ENCODE peak calls at places on chromosome 16, in six cellular contexts. W is H1, G is A549, M is WTC11, I is GM12878, F is NB4. J is an unnamed sample.

GRCh38 chr16:4388275-4389021 is 16.8 kb downstream of the VASN start:
- DNase-seq in W (no peak), G (no peak), M (no peak), I (no peak), F (no peak), J (no peak)

GRCh38 chr16:9049241-9049640 is 42.2 kb upstream of the HAPSTR1 start:
- DNase-seq in W (no peak), G (no peak), M (no peak), I (no peak), F (no peak), J (no peak)

GRCh38 chr16:86651823-86652222 is 73.5 kb downstream of the FOXL1 start:
- DNase-seq in W (no peak), G (no peak), M (no peak), I (no peak), F (no peak), J (no peak)

GRCh38 chr16:65769055-65769465 is 597.4 kb upstream of the CDH5 start:
- DNase-seq in W (no peak), G (no peak), M (no peak), I (no peak), F (peak), J (peak)

GRCh38 chr16:8519179-8519578 is 71.1 kb downstream of the TMEM114 start:
- DNase-seq in W (no peak), G (no peak), M (no peak), I (no peak), F (no peak), J (no peak)

GRCh38 chr16:2007081-2007836 is 2.4 kb downstream of the ZNF598 start:
- DNase-seq in W (no peak), G (no peak), M (no peak), I (no peak), F (no peak), J (no peak)

GRCh38 chr16:19607610-19608280 is 52.2 kb downstream of the VPS35L start:
- DNase-seq in W (no peak), G (no peak), M (no peak), I (no peak), F (no peak), J (peak)

GRCh38 chr16:81638286-81638945 is 140.7 kb upstream of the PLCG2 start:
- DNase-seq in W (no peak), G (no peak), M (no peak), I (no peak), F (no peak), J (no peak)

GRCh38 chr16:69691980-69692911 is 34.1 kb downstream of the NQO1 start:
- DNase-seq in W (no peak), G (no peak), M (no peak), I (peak), F (no peak), J (no peak)

GRCh38 chr16:11792404-11793260 is 4.4 kb downstream of the ZC3H7A start:
- DNase-seq in W (no peak), G (no peak), M (no peak), I (no peak), F (no peak), J (no peak)

GRCh38 chr16:89922884-89923639 is at the start of gene TUBB3:
- DNase-seq in W (no peak), G (peak), M (peak), I (no peak), F (peak), J (peak)

GRCh38 chr16:74460542-74460941 is 39.3 kb upstream of the CLEC18B start:
- DNase-seq in W (no peak), G (no peak), M (no peak), I (no peak), F (no peak), J (no peak)

GRCh38 chr16:69443809-69444611 is 19.6 kb downstream of the CYB5B start:
- DNase-seq in W (no peak), G (no peak), M (no peak), I (no peak), F (no peak), J (peak)

GRCh38 chr16:24991349-24991748 is 23.8 kb downstream of the ARHGAP17 start:
- DNase-seq in W (no peak), G (no peak), M (no peak), I (no peak), F (no peak), J (peak)

GRCh38 chr16:69775535-69775934 is 13.4 kb downstream of the WWP2 start:
- DNase-seq in W (no peak), G (no peak), M (no peak), I (no peak), F (no peak), J (no peak)

GRCh38 chr16:22001591-22001990 is 675 bp upstream of the PDZD9 start:
- DNase-seq in W (no peak), G (no peak), M (no peak), I (no peak), F (no peak), J (no peak)

GRCh38 chr16:69595127-69596036 is 29.6 kb downstream of the NFAT5 start:
- DNase-seq in W (no peak), G (peak), M (no peak), I (no peak), F (no peak), J (peak)

GRCh38 chr16:57530531-57531252 is 5.7 kb downstream of the CCDC102A start:
- DNase-seq in W (no peak), G (no peak), M (peak), I (no peak), F (no peak), J (no peak)

GRCh38 chr16:49382916-49383315 is 9.3 kb downstream of the C16orf78 start:
- DNase-seq in W (no peak), G (no peak), M (peak), I (no peak), F (peak), J (no peak)

DNA sequence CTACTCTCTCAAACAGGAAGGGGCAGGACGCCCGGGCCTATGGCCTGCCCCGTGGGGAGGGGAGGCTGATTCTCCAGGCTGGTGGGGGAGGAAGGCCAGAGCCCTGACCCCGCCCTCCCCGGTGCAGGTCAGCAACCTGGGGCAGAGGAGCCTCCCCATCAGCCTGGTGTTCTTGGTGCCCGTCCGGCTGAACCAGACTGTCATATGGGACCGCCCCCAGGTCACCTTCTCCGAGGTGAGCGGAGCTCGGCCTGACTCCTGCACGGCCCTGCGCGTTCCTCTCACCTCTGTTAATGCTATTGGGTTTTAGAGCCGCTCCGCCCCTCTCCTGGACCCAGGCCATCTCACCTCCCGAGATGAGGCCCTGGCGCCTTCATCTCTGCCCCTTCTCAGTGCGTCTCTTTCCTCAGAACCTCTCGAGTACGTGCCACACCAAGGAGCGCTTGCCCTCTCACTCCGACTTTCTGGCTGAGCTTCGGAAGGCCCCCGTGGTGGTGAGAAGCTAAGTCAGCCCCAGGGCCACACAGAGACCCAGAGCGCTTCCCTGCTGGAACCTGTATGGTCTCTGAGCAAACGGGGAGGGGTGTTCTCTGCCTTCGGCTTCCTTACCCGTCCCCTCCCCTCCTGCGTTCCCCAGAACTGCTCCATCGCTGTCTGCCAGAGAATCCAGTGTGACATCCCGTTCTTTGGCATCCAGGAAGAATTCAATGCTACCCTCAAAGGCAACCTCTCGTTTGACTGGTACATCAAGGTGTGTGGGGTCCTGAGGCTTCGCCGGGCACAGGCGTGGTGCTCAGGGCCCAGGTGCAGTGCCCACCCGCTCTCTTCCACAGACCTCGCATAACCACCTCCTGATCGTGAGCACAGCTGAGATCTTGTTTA is 25.1 kb upstream of the ITGAX start:
- DNase-seq in W (no peak), G (no peak), M (peak), I (no peak), F (no peak), J (no peak)
- TF ChIP-seq MAX in W (no peak), G (no peak), M (no peak), I (no peak), F (no peak), J (no peak)

GRCh38 chr16:84423416-84423837 is 55.1 kb downstream of the ATP2C2 start:
- DNase-seq in W (no peak), G (peak), M (no peak), I (peak), F (peak), J (peak)
- TF ChIP-seq MAX in W (no peak), G (no peak), M (no peak), I (no peak), F (peak), J (no peak)

DNA sequence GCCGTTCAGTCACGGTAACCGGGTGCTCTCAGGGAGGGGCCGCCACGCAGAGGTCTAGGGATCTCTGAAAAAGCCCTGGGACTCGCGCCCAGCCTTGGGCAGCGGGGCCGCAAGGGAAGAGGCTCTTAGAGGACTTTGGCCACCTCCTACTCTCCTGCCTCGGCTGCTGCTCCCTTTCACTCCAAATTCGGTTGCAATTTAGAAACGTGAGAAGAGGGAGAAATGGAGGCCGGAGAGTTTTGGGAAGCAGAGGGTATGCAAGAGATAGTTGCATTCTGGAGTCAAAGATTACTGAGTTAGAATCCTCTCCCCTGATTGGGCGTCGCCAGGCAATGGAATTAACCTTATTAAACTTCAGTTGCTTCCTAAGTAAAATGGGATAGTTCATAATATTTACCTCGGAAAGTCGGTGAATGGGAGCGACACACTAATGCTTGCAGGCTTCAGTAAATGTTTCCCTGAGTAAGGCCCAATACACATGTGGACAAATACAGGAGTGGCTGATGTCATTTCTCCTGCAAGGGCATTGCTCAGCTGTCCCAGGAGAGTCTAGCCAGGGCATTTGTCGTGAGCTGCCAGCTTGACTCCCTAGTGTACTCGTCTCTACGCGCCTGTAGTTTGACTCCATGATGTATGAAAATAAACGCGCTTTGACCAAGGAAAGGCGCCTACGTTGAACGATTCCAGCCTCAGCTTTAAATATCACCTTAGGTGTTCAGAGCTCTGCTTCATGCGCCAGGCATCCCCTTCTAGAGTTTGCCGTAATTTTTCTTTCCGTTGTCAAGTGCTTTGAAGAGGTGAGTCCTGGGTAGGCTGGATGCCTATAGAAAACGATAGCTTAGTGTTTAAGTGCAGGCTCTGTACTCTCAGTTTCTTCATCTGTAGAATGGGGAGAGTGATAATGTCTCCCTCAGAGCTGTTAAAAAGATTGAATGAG is 667 bp downstream of the OGFOD1 start:
- DNase-seq in W (no peak), G (peak), M (no peak), I (no peak), F (peak), J (peak)
- TF ChIP-seq MAX in W (no peak), G (no peak), M (no peak), I (no peak), F (no peak), J (no peak)

GRCh38 chr16:50884066-50884860 is 142.4 kb downstream of the CYLD start:
- DNase-seq in W (no peak), G (no peak), M (peak), I (no peak), F (peak), J (no peak)
- TF ChIP-seq MAX in W (no peak), G (no peak), M (no peak), I (no peak), F (no peak), J (no peak)

GRCh38 chr16:87764600-87765472 is 950 bp downstream of the KLHDC4 start:
- DNase-seq in W (no peak), G (peak), M (no peak), I (no peak), F (no peak), J (no peak)

GRCh38 chr16:87765473-87765775 is 362 bp downstream of the KLHDC4 start:
- DNase-seq in W (no peak), G (no peak), M (no peak), I (no peak), F (peak), J (peak)

GRCh38 chr16:87762620-87763019 is 3.2 kb downstream of the KLHDC4 start:
- DNase-seq in W (no peak), G (no peak), M (no peak), I (no peak), F (no peak), J (no peak)

GRCh38 chr16:87761020-87761506 is 4.7 kb downstream of the KLHDC4 start:
- DNase-seq in W (no peak), G (no peak), M (no peak), I (no peak), F (no peak), J (no peak)

DNA sequence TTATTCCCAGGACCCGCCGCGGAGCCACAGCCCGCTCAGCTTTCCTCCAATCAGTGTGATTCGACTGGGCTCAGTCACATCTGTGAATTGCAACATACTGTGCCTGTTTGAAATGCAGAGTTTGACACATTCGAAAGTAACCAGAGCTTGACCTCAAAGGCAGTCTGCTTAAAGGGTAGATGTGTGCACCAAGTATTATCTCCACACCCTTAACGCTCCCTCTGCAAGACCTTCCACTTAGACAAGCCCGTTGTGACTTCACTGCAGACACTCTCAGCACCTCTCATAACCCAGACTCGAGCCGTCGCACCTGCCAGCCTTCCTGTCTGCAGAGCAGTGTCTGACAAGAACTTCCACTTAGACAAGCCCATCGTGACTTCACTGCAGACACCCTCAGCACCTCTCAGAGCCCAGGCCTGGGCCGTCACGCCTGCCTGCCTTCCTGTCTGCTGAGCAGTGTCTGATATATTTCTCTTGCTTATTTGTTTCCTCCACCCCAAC is 3.7 kb downstream of the KLHDC4 start:
- DNase-seq in W (no peak), G (no peak), M (no peak), I (no peak), F (no peak), J (no peak)
- TF ChIP-seq MAX in W (no peak), G (no peak), M (no peak), I (no peak), F (no peak), J (no peak)

GRCh38 chr16:84990782-84991181 is 20.6 kb downstream of the ZDHHC7 start:
- DNase-seq in W (no peak), G (no peak), M (no peak), I (no peak), F (no peak), J (no peak)
- TF ChIP-seq MAX in W (no peak), G (no peak), M (no peak), I (no peak), F (no peak), J (no peak)

J was measured in endothelial cell of umbilical vein.